ENCODE peak calls at places on chromosomes 3 and 15, in six cellular contexts. E is H9, W is neuronal stem cell, V is mesenchymal stem cell, S is trophoblast cell, I is H1. J is an unnamed sample.
A peak's percentile ranks its signal among the peaks of the same experiment; 100 is the strongest.

GRCh38 chr15:48570838-48571237 is 74.7 kb downstream of the FBN1 start:
- DNase-seq in S (no peak), E (no peak), W (no peak), I (no peak), V (no peak), J (no peak)

GRCh38 chr15:67941643-67942315 is 101.9 kb upstream of the RNU6-1 start:
- DNase-seq in W (no peak), I (no peak), V (no peak), S (peak; percentile 26), E (no peak), J (peak; percentile 12)

GRCh38 chr3:101646726-101647125 is 30.2 kb downstream of the ZBTB11 start:
- DNase-seq in E (no peak), S (no peak), W (no peak), I (no peak), V (no peak), J (peak; percentile 16)

GRCh38 chr3:127779747-127780146 is 42.6 kb downstream of the MGLL start:
- DNase-seq in I (no peak), W (no peak), E (no peak), S (peak; percentile 52), V (peak; percentile 50), J (peak; percentile 69)

GRCh38 chr15:31032959-31033358 is 41.5 kb upstream of the MTMR10 start:
- DNase-seq in I (no peak), W (no peak), V (peak; percentile 8), E (no peak), S (no peak), J (peak; percentile 76)

GRCh38 chr15:82835391-82835917 is 26.0 kb downstream of the WHAMM start:
- DNase-seq in I (no peak), V (no peak), E (no peak), W (no peak), S (no peak), J (no peak)

GRCh38 chr3:56667973-56668579 is 15.0 kb downstream of the TASOR start:
- DNase-seq in W (no peak), E (no peak), I (no peak), S (peak; percentile 11), V (no peak), J (no peak)

GRCh38 chr3:101829066-101829830 is 20.1 kb upstream of the NFKBIZ start:
- DNase-seq in E (no peak), W (no peak), V (peak; percentile 77), S (no peak), I (no peak), J (peak; percentile 85)

GRCh38 chr3:177146646-177147045 is 50.6 kb downstream of the TBL1XR1 start:
- DNase-seq in E (no peak), V (no peak), W (no peak), S (peak; percentile 79), I (no peak), J (peak; percentile 39)

GRCh38 chr3:112391648-112392047 is 58.7 kb downstream of the CD200 start:
- DNase-seq in I (no peak), E (no peak), S (peak; percentile 56), W (no peak), V (peak; percentile 70), J (no peak)

GRCh38 chr15:58425185-58425584 is 6.6 kb upstream of the LIPC start:
- DNase-seq in S (peak; percentile 35), E (no peak), V (no peak), I (no peak), W (no peak), J (no peak)

GRCh38 chr15:82551646-82552247 is 11.5 kb upstream of the RPS17 start:
- DNase-seq in V (no peak), I (no peak), S (peak; percentile 73), W (no peak), E (peak; percentile 10), J (no peak)

GRCh38 chr15:65919353-65919752 is 50.1 kb downstream of the RAB11A start:
- DNase-seq in I (no peak), S (no peak), W (no peak), V (no peak), E (no peak), J (no peak)

GRCh38 chr3:117630885-117631284 is 921.3 kb downstream of the TUSC7 start:
- DNase-seq in W (no peak), S (no peak), E (no peak), I (no peak), V (no peak), J (peak; percentile 35)

GRCh38 chr3:64220161-64220560 is 5.1 kb downstream of the PRICKLE2 start:
- DNase-seq in S (no peak), W (no peak), I (no peak), V (peak; percentile 40), E (no peak), J (peak; percentile 63)

GRCh38 chr15:69402816-69403215 is 11.3 kb upstream of the KIF23 start:
- DNase-seq in W (no peak), S (no peak), V (no peak), I (no peak), E (no peak), J (no peak)

GRCh38 chr3:166809520-166809919 is 570.6 kb downstream of the ZBBX start:
- DNase-seq in W (no peak), I (no peak), E (no peak), V (no peak), S (no peak), J (no peak)

GRCh38 chr15:101039461-101039860 is 120.3 kb downstream of the LRRK1 start:
- DNase-seq in S (peak; percentile 94), W (no peak), V (peak; percentile 76), E (peak; percentile 2), I (no peak), J (peak; percentile 71)

GRCh38 chr3:36792342-36792741 is 28.0 kb upstream of the DCLK3 start:
- DNase-seq in V (peak; percentile 38), E (peak; percentile 75), I (peak; percentile 66), S (peak; percentile 24), W (peak; percentile 46), J (peak; percentile 24)

GRCh38 chr3:99781761-99782160 is 35.9 kb upstream of the CMSS1 start:
- DNase-seq in W (no peak), V (no peak), I (no peak), E (no peak), S (no peak), J (peak; percentile 55)

GRCh38 chr3:156816794-156817741 is 9.1 kb upstream of the LEKR1 start:
- DNase-seq in V (peak; percentile 97), S (peak; percentile 94), E (peak; percentile 93), W (peak; percentile 85), I (peak; percentile 84), J (peak; percentile 90)

GRCh38 chr3:158111861-158112260 is 2.0 kb downstream of the RSRC1 start:
- DNase-seq in W (no peak), I (no peak), S (no peak), V (no peak), E (no peak), J (no peak)

GRCh38 chr3:81887448-81887847 is 126.0 kb upstream of the GBE1 start:
- DNase-seq in V (no peak), I (no peak), E (no peak), W (no peak), S (no peak), J (no peak)

DNA sequence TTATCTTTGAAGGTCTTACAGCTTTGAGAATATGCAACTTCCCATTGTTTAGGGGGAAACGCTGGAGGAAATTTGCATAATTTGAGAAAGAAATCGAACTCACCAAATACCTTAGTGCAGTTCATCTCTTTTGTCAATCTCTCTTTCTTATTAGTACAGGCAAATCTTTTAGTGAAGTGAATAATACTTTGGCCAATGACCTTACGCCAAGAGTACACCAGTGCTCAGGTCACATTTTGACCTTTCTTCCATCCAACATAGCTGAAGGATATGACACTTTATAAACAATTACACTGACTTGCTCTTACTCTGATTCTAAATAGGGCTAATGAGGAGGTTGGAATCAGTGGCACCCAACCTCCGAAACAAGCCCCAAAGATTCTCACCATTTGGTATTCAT is 494.8 kb downstream of the FOXP1 start:
- DNase-seq in I (no peak), V (no peak), S (no peak), W (no peak), E (no peak), J (no peak)
- H3K14ac ChIP-seq in I (no peak overlapping the region), V (no peak overlapping the region), S (no peak overlapping the region), W (no peak overlapping the region), E (no peak overlapping the region), J (peak overlapping the region; percentile 61)

DNA sequence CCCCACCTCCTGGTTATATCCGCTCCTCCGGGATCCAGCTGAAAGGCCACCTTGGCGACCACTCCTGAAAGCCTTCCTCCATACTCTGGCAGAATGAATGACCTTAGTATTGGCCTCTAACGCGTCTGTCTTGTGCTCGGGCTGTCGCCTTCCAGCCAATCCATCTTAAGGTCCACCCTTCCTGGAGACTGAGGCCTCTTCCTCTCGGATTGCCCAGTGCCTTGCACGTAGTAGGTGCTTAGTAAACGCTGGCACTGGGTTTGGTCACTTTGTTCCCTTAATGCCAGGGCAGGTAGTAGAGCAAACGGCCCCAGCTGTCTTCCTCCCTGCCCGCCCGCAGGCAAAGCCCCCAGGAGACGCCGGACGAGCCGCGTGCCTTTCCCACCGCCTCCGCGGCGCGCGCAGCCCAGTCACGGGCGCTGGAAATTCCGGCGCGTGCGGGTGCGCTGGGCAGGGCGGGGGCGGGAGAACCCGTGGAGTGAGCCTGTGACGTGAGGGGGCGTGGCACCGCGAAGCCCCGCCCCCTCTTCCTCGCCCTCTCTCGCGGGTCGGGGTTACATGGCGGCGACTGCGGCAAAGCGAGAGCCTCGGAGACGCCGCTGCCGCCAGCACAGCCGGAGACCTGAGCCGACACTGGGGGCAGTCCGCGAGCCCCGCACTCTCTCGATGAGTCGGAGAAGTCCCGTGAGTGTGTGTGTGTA is at the start of gene MAPK6:
- DNase-seq in S (peak; percentile 99), W (peak; percentile 94), V (peak; percentile 94), E (peak; percentile 91), I (peak; percentile 95), J (peak; percentile 93)
- H2BK5ac ChIP-seq in S (peak within 1 kb of the TSS; percentile 96), W (peak within 1 kb of the TSS; percentile 83), V (peak within 1 kb of the TSS; percentile 95), E (peak within 1 kb of the TSS; percentile 69), I (peak within 1 kb of the TSS; percentile 91), J (peak within 1 kb of the TSS; percentile 100)

GRCh38 chr15:33671456-33671855 is 296.8 kb upstream of the CHRM5 start:
- DNase-seq in W (no peak), S (no peak), E (no peak), V (no peak), I (no peak), J (no peak)

GRCh38 chr15:33678606-33679005 is 289.7 kb upstream of the CHRM5 start:
- DNase-seq in S (no peak), V (no peak), W (no peak), E (no peak), I (no peak), J (no peak)

GRCh38 chr15:33670567-33670966 is 297.7 kb upstream of the CHRM5 start:
- DNase-seq in E (no peak), I (no peak), W (no peak), S (no peak), V (no peak), J (no peak)

GRCh38 chr15:33679065-33679464 is 289.2 kb upstream of the CHRM5 start:
- DNase-seq in W (no peak), I (no peak), S (peak; percentile 23), V (no peak), E (no peak), J (no peak)

DNA sequence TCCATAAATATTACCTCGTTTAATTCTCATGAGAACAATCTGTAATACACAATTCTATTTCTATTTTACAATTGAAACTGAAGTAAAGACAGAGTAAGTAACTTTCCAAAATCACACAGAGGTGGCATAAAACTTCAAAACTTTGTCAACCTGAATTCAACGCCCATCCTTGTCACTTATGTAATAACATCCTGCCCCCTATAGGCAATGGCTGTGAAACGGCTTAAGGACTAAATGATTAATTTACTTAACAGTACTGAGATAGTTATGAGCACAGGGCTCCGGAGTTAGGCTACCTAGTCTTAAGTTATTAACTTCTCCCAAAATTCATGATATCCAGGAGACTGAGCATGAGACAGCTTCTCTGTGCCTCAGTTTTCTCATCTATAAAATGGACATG is 293.1 kb upstream of the CHRM5 start:
- DNase-seq in S (peak; percentile 57), W (peak; percentile 17), I (no peak), E (no peak), V (no peak), J (no peak)
- H3K27me3 ChIP-seq in S (no peaks in the 10 kb centered on the region), W (no peaks in the 10 kb centered on the region), I (no peaks in the 10 kb centered on the region), E (no peaks in the 10 kb centered on the region), V (peaks cover 83% of the 10 kb centered on the region), J (peaks cover 4% of the 10 kb centered on the region)

GRCh38 chr15:26516102-26516980 is 256.5 kb downstream of the GABRB3 start:
- DNase-seq in W (no peak), I (no peak), S (no peak), V (no peak), E (no peak), J (no peak)
- H3K14ac ChIP-seq in W (peak overlapping the region; percentile 95), I (no peak overlapping the region), S (no peak overlapping the region), V (no peak overlapping the region), E (no peak overlapping the region), J (no peak overlapping the region)